ENCODE peak calls at places on chromosomes 16 and 17, in ten cellular contexts. P, M, T, G, X, O, S, Y, A and U are unnamed samples.
A peak's percentile ranks its signal among the peaks of the same experiment; 100 is the strongest.

GRCh38 chr17:51508048-51508447 is 247.7 kb downstream of the UTP18 start:
- DNase-seq in P (peak; percentile 50), M (no peak), T (no peak), G (no peak), X (no peak), O (no peak), S (no peak), Y (no peak), A (no peak), U (no peak)

GRCh38 chr17:43986225-43986981 is 18.0 kb upstream of the NAGS start:
- DNase-seq in P (no peak), M (no peak), T (no peak), G (no peak), X (no peak), O (no peak), S (no peak), Y (no peak), A (no peak), U (no peak)

GRCh38 chr16:56426585-56426984 is 1.2 kb upstream of the AMFR start:
- DNase-seq in P (no peak), M (peak; percentile 2), T (no peak), G (no peak), X (no peak), O (no peak), S (no peak), Y (no peak), A (no peak), U (no peak)

GRCh38 chr17:27322690-27323508 is 29.0 kb downstream of the WSB1 start:
- DNase-seq in P (no peak), M (no peak), T (peak; percentile 12), G (no peak), X (no peak), O (no peak), S (no peak), Y (no peak), A (no peak), U (no peak)

GRCh38 chr16:19765860-19766553 is 47.9 kb downstream of the IQCK start:
- DNase-seq in P (no peak), M (no peak), T (no peak), G (no peak), X (no peak), O (no peak), S (peak; percentile 74), Y (no peak), A (peak; percentile 59), U (no peak)

GRCh38 chr17:9647014-9647413 is 1.7 kb downstream of the USP43 start:
- DNase-seq in P (no peak), M (no peak), T (no peak), G (no peak), X (no peak), O (no peak), S (no peak), Y (no peak), A (no peak), U (no peak)

GRCh38 chr17:63832455-63832854 is 5.0 kb upstream of the FTSJ3 start:
- DNase-seq in P (no peak), M (no peak), T (no peak), G (no peak), X (no peak), O (no peak), S (no peak), Y (no peak), A (no peak), U (no peak)

GRCh38 chr17:62778990-62779681 is 29.0 kb downstream of the MARCHF10 start:
- DNase-seq in P (peak; percentile 86), M (peak; percentile 98), T (no peak), G (no peak), X (peak; percentile 76), O (no peak), S (peak; percentile 78), Y (no peak), A (no peak), U (no peak)